ENCODE peak calls at places on chromosomes 3 and 15, in six cellular contexts. One of them, this sample, is unnamed.
A peak's percentile ranks its signal among the peaks of the same experiment; 100 is the strongest.

GRCh38 chr3:149657458-149657795 is 398 bp downstream of the WWTR1 start:
- DNase-seq in iPS DF 6.9: no peak
- DNase-seq in CD8-positive, alpha-beta T cell: peak; percentile 11
- DNase-seq in CD8-positive, alpha-beta memory T cell: peak; percentile 56
- DNase-seq in HCT116: no peak
- DNase-seq in aorta: no peak
- DNase-seq in this sample: peak; percentile 85

GRCh38 chr15:74787251-74788041 is 5.6 kb downstream of the CSK start:
- DNase-seq in aorta: peak; percentile 90
- DNase-seq in HCT116: no peak
- DNase-seq in CD8-positive, alpha-beta T cell: peak; percentile 92
- DNase-seq in CD8-positive, alpha-beta memory T cell: peak; percentile 97
- DNase-seq in iPS DF 6.9: peak; percentile 81
- DNase-seq in this sample: peak; percentile 62

GRCh38 chr3:84985795-84986194 is 27.0 kb downstream of the CADM2 start:
- DNase-seq in iPS DF 6.9: no peak
- DNase-seq in CD8-positive, alpha-beta T cell: no peak
- DNase-seq in HCT116: no peak
- DNase-seq in aorta: no peak
- DNase-seq in CD8-positive, alpha-beta memory T cell: no peak
- DNase-seq in this sample: no peak

GRCh38 chr15:39579487-39580116 is 1.3 kb upstream of the THBS1 start:
- DNase-seq in CD8-positive, alpha-beta T cell: no peak
- DNase-seq in HCT116: peak; percentile 67
- DNase-seq in iPS DF 6.9: peak; percentile 92
- DNase-seq in aorta: peak; percentile 71
- DNase-seq in CD8-positive, alpha-beta memory T cell: no peak
- DNase-seq in this sample: peak; percentile 83

GRCh38 chr15:23482228-23482627 is 35.2 kb upstream of the GOLGA6L2 start:
- DNase-seq in HCT116: no peak
- DNase-seq in CD8-positive, alpha-beta T cell: no peak
- DNase-seq in CD8-positive, alpha-beta memory T cell: no peak
- DNase-seq in iPS DF 6.9: no peak
- DNase-seq in aorta: no peak
- DNase-seq in this sample: no peak

GRCh38 chr3:59286791-59287531 is 237.1 kb upstream of the CFAP20DC start:
- DNase-seq in CD8-positive, alpha-beta T cell: no peak
- DNase-seq in HCT116: no peak
- DNase-seq in iPS DF 6.9: no peak
- DNase-seq in aorta: no peak
- DNase-seq in CD8-positive, alpha-beta memory T cell: no peak
- DNase-seq in this sample: no peak

GRCh38 chr15:94840794-94841587 is 609.6 kb downstream of the MCTP2 start:
- DNase-seq in aorta: peak; percentile 87
- DNase-seq in iPS DF 6.9: no peak
- DNase-seq in CD8-positive, alpha-beta T cell: no peak
- DNase-seq in CD8-positive, alpha-beta memory T cell: no peak
- DNase-seq in HCT116: no peak
- DNase-seq in this sample: no peak

GRCh38 chr3:133962879-133963278 is 66.8 kb downstream of the SLCO2A1 start:
- DNase-seq in CD8-positive, alpha-beta T cell: no peak
- DNase-seq in HCT116: no peak
- DNase-seq in CD8-positive, alpha-beta memory T cell: no peak
- DNase-seq in aorta: no peak
- DNase-seq in iPS DF 6.9: no peak
- DNase-seq in this sample: no peak

GRCh38 chr3:53159415-53160135 is 1.4 kb upstream of the PRKCD start:
- DNase-seq in HCT116: no peak
- DNase-seq in iPS DF 6.9: no peak
- DNase-seq in aorta: no peak
- DNase-seq in CD8-positive, alpha-beta T cell: no peak
- DNase-seq in CD8-positive, alpha-beta memory T cell: no peak
- DNase-seq in this sample: no peak

GRCh38 chr3:116281313-116282143 is 163.8 kb downstream of the LSAMP start:
- DNase-seq in HCT116: no peak
- DNase-seq in iPS DF 6.9: no peak
- DNase-seq in CD8-positive, alpha-beta T cell: no peak
- DNase-seq in aorta: no peak
- DNase-seq in CD8-positive, alpha-beta memory T cell: no peak
- DNase-seq in this sample: no peak

GRCh38 chr3:156761007-156761406 is 65.1 kb upstream of the LEKR1 start:
- DNase-seq in CD8-positive, alpha-beta memory T cell: no peak
- DNase-seq in HCT116: no peak
- DNase-seq in aorta: no peak
- DNase-seq in iPS DF 6.9: no peak
- DNase-seq in CD8-positive, alpha-beta T cell: no peak
- DNase-seq in this sample: no peak

GRCh38 chr15:64596701-64597468 is 136.5 kb downstream of the ZNF609 start:
- DNase-seq in CD8-positive, alpha-beta T cell: peak; percentile 22
- DNase-seq in HCT116: no peak
- DNase-seq in CD8-positive, alpha-beta memory T cell: peak; percentile 53
- DNase-seq in iPS DF 6.9: peak; percentile 41
- DNase-seq in aorta: no peak
- DNase-seq in this sample: no peak

GRCh38 chr15:100244796-100245495 is 96.8 kb downstream of the ADAMTS17 start:
- DNase-seq in CD8-positive, alpha-beta T cell: no peak
- DNase-seq in aorta: no peak
- DNase-seq in HCT116: no peak
- DNase-seq in iPS DF 6.9: no peak
- DNase-seq in CD8-positive, alpha-beta memory T cell: no peak
- DNase-seq in this sample: no peak

GRCh38 chr15:37289109-37289765 is 188.9 kb upstream of the MEIS2 start:
- DNase-seq in CD8-positive, alpha-beta T cell: no peak
- DNase-seq in iPS DF 6.9: no peak
- DNase-seq in HCT116: peak; percentile 8
- DNase-seq in CD8-positive, alpha-beta memory T cell: no peak
- DNase-seq in aorta: no peak
- DNase-seq in this sample: no peak

GRCh38 chr3:10599444-10599843 is 94.1 kb upstream of the ATP2B2 start:
- DNase-seq in iPS DF 6.9: no peak
- DNase-seq in CD8-positive, alpha-beta memory T cell: no peak
- DNase-seq in HCT116: no peak
- DNase-seq in aorta: no peak
- DNase-seq in CD8-positive, alpha-beta T cell: no peak
- DNase-seq in this sample: no peak

GRCh38 chr3:171811059-171811912 is 1.0 kb upstream of the PLD1 start:
- DNase-seq in CD8-positive, alpha-beta memory T cell: no peak
- DNase-seq in HCT116: no peak
- DNase-seq in CD8-positive, alpha-beta T cell: no peak
- DNase-seq in aorta: no peak
- DNase-seq in iPS DF 6.9: no peak
- DNase-seq in this sample: peak; percentile 39

GRCh38 chr15:27734785-27735495 is 364.2 kb downstream of the OCA2 start:
- DNase-seq in iPS DF 6.9: no peak
- DNase-seq in HCT116: no peak
- DNase-seq in CD8-positive, alpha-beta T cell: no peak
- DNase-seq in aorta: no peak
- DNase-seq in CD8-positive, alpha-beta memory T cell: no peak
- DNase-seq in this sample: no peak

GRCh38 chr3:109353057-109353456 is 15.7 kb upstream of the DPPA4 start:
- DNase-seq in CD8-positive, alpha-beta T cell: no peak
- DNase-seq in aorta: no peak
- DNase-seq in CD8-positive, alpha-beta memory T cell: no peak
- DNase-seq in iPS DF 6.9: no peak
- DNase-seq in HCT116: no peak
- DNase-seq in this sample: no peak

GRCh38 chr15:63156708-63157065 is 590 bp downstream of the RPS27L start:
- DNase-seq in CD8-positive, alpha-beta T cell: peak; percentile 21
- DNase-seq in aorta: peak; percentile 57
- DNase-seq in HCT116: no peak
- DNase-seq in iPS DF 6.9: no peak
- DNase-seq in CD8-positive, alpha-beta memory T cell: no peak
- DNase-seq in this sample: no peak

GRCh38 chr15:84844964-84845363 is 27.8 kb downstream of the ALPK3 start:
- DNase-seq in iPS DF 6.9: no peak
- DNase-seq in CD8-positive, alpha-beta memory T cell: no peak
- DNase-seq in CD8-positive, alpha-beta T cell: no peak
- DNase-seq in HCT116: no peak
- DNase-seq in aorta: no peak
- DNase-seq in this sample: no peak

GRCh38 chr3:110413807-110414748 is 657.5 kb upstream of the NECTIN3 start:
- DNase-seq in aorta: no peak
- DNase-seq in CD8-positive, alpha-beta memory T cell: no peak
- DNase-seq in HCT116: no peak
- DNase-seq in iPS DF 6.9: no peak
- DNase-seq in CD8-positive, alpha-beta T cell: no peak
- DNase-seq in this sample: no peak

GRCh38 chr3:40019371-40019770 is 210.0 kb downstream of the MYRIP start:
- DNase-seq in aorta: no peak
- DNase-seq in HCT116: no peak
- DNase-seq in CD8-positive, alpha-beta T cell: no peak
- DNase-seq in CD8-positive, alpha-beta memory T cell: no peak
- DNase-seq in iPS DF 6.9: no peak
- DNase-seq in this sample: no peak

GRCh38 chr15:69074011-69074842 is 59.7 kb downstream of the NOX5 start:
- DNase-seq in iPS DF 6.9: no peak
- DNase-seq in aorta: peak; percentile 61
- DNase-seq in CD8-positive, alpha-beta T cell: no peak
- DNase-seq in CD8-positive, alpha-beta memory T cell: no peak
- DNase-seq in HCT116: no peak
- DNase-seq in this sample: peak; percentile 77
- H3K27me3 ChIP-seq in iPS DF 6.9: no peaks in the 10 kb centered on the region
- H3K27me3 ChIP-seq in aorta: no peaks in the 10 kb centered on the region
- H3K27me3 ChIP-seq in CD8-positive, alpha-beta T cell: peaks cover 4% of the 10 kb centered on the region
- H3K27me3 ChIP-seq in CD8-positive, alpha-beta memory T cell: peaks cover 7% of the 10 kb centered on the region
- H3K27me3 ChIP-seq in HCT116: no peaks in the 10 kb centered on the region
- H3K27me3 ChIP-seq in this sample: no peaks in the 10 kb centered on the region

GRCh38 chr3:71580636-71581215 is 2.8 kb downstream of the FOXP1 start:
- DNase-seq in aorta: no peak
- DNase-seq in CD8-positive, alpha-beta memory T cell: no peak
- DNase-seq in iPS DF 6.9: no peak
- DNase-seq in CD8-positive, alpha-beta T cell: no peak
- DNase-seq in HCT116: no peak
- DNase-seq in this sample: no peak
- H3K4me1 ChIP-seq in aorta: no peaks in the 10 kb centered on the region
- H3K4me1 ChIP-seq in CD8-positive, alpha-beta memory T cell: peaks cover 18% of the 10 kb centered on the region
- H3K4me1 ChIP-seq in iPS DF 6.9: no peaks in the 10 kb centered on the region
- H3K4me1 ChIP-seq in CD8-positive, alpha-beta T cell: peaks cover 7% of the 10 kb centered on the region
- H3K4me1 ChIP-seq in HCT116: peaks cover 6% of the 10 kb centered on the region
- H3K4me1 ChIP-seq in this sample: no peaks in the 10 kb centered on the region

GRCh38 chr3:125003369-125003853 is 52.4 kb downstream of the HEG1 start:
- DNase-seq in aorta: no peak
- DNase-seq in iPS DF 6.9: no peak
- DNase-seq in HCT116: no peak
- DNase-seq in CD8-positive, alpha-beta memory T cell: no peak
- DNase-seq in CD8-positive, alpha-beta T cell: no peak
- DNase-seq in this sample: peak; percentile 87

GRCh38 chr3:125001557-125002413 is 54.0 kb downstream of the HEG1 start:
- DNase-seq in CD8-positive, alpha-beta memory T cell: no peak
- DNase-seq in aorta: no peak
- DNase-seq in HCT116: no peak
- DNase-seq in iPS DF 6.9: no peak
- DNase-seq in CD8-positive, alpha-beta T cell: no peak
- DNase-seq in this sample: no peak

GRCh38 chr3:125004196-125004595 is 51.6 kb downstream of the HEG1 start:
- DNase-seq in HCT116: no peak
- DNase-seq in CD8-positive, alpha-beta T cell: no peak
- DNase-seq in iPS DF 6.9: no peak
- DNase-seq in CD8-positive, alpha-beta memory T cell: no peak
- DNase-seq in aorta: no peak
- DNase-seq in this sample: no peak

GRCh38 chr3:125002414-125002811 is 53.4 kb downstream of the HEG1 start:
- DNase-seq in CD8-positive, alpha-beta memory T cell: no peak
- DNase-seq in iPS DF 6.9: no peak
- DNase-seq in CD8-positive, alpha-beta T cell: no peak
- DNase-seq in aorta: no peak
- DNase-seq in HCT116: no peak
- DNase-seq in this sample: no peak

DNA sequence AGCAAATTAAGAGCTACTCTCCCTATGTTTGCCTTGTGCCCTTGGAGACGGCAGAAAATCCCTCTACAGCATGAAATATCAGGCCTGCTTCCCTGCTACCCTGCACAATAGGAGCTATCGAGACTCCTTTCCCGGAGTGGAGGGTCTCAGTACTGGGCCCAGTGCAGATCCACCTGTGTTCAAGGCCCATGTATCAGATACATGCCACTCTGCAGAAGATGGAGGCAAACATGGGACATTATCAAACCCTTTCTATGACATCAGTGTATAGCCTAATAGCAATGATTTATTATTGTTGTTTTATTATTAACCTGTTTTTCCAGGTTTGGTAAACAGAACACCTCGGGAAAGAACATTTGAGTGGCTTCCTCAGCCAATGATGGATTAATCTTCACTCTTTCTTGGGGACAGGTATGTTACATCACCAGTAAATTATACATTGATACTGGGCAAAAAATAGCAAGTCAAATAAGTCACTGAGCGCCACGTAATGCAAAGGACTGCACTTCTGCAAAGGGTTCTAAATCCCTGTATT is 52.9 kb downstream of the HEG1 start:
- DNase-seq in CD8-positive, alpha-beta memory T cell: no peak
- DNase-seq in CD8-positive, alpha-beta T cell: no peak
- DNase-seq in HCT116: no peak
- DNase-seq in iPS DF 6.9: no peak
- DNase-seq in aorta: no peak
- DNase-seq in this sample: no peak
- H3K27ac ChIP-seq in CD8-positive, alpha-beta memory T cell: no peak overlapping the region
- H3K27ac ChIP-seq in CD8-positive, alpha-beta T cell: peak overlapping the region; percentile 30
- H3K27ac ChIP-seq in HCT116: no peak overlapping the region
- H3K27ac ChIP-seq in iPS DF 6.9: no peak overlapping the region
- H3K27ac ChIP-seq in aorta: no peak overlapping the region
- H3K27ac ChIP-seq in this sample: peak overlapping the region; percentile 2

GRCh38 chr15:76153241-76154197 is 93.7 kb downstream of the TMEM266 start:
- DNase-seq in CD8-positive, alpha-beta memory T cell: no peak
- DNase-seq in HCT116: no peak
- DNase-seq in iPS DF 6.9: no peak
- DNase-seq in aorta: no peak
- DNase-seq in CD8-positive, alpha-beta T cell: no peak
- DNase-seq in this sample: no peak

GRCh38 chr15:76150508-76150907 is 90.7 kb downstream of the TMEM266 start:
- DNase-seq in iPS DF 6.9: no peak
- DNase-seq in CD8-positive, alpha-beta memory T cell: no peak
- DNase-seq in aorta: peak; percentile 80
- DNase-seq in HCT116: no peak
- DNase-seq in CD8-positive, alpha-beta T cell: no peak
- DNase-seq in this sample: peak; percentile 62

GRCh38 chr15:76152197-76152596 is 92.4 kb downstream of the TMEM266 start:
- DNase-seq in iPS DF 6.9: no peak
- DNase-seq in CD8-positive, alpha-beta memory T cell: no peak
- DNase-seq in CD8-positive, alpha-beta T cell: no peak
- DNase-seq in HCT116: no peak
- DNase-seq in aorta: no peak
- DNase-seq in this sample: no peak

GRCh38 chr15:76150971-76151598 is 91.3 kb downstream of the TMEM266 start:
- DNase-seq in iPS DF 6.9: peak; percentile 84
- DNase-seq in aorta: peak; percentile 76
- DNase-seq in CD8-positive, alpha-beta T cell: peak; percentile 75
- DNase-seq in HCT116: peak; percentile 42
- DNase-seq in CD8-positive, alpha-beta memory T cell: peak; percentile 69
- DNase-seq in this sample: peak; percentile 90

GRCh38 chr15:76151599-76151974 is 91.8 kb downstream of the TMEM266 start:
- DNase-seq in CD8-positive, alpha-beta memory T cell: no peak
- DNase-seq in HCT116: no peak
- DNase-seq in CD8-positive, alpha-beta T cell: no peak
- DNase-seq in iPS DF 6.9: no peak
- DNase-seq in aorta: no peak
- DNase-seq in this sample: no peak
- H3K27me3 ChIP-seq in CD8-positive, alpha-beta memory T cell: no peaks in the 10 kb centered on the region
- H3K27me3 ChIP-seq in HCT116: no peaks in the 10 kb centered on the region
- H3K27me3 ChIP-seq in CD8-positive, alpha-beta T cell: peaks cover 3% of the 10 kb centered on the region
- H3K27me3 ChIP-seq in iPS DF 6.9: no peaks in the 10 kb centered on the region
- H3K27me3 ChIP-seq in aorta: no peaks in the 10 kb centered on the region
- H3K27me3 ChIP-seq in this sample: no peaks in the 10 kb centered on the region